ENCODE peak calls at places on chromosomes 16 and 17, in six cellular contexts. N is hepatocyte, T is sigmoid colon, Q is uterus, P is heart left ventricle, W is PC-3. J is an unnamed sample. For H3K4me1, the result is how much of the 10 kb centered on the place peaks cover.

GRCh38 chr17:58783380-58783779 is 27.7 kb downstream of the PPM1E start:
- DNase-seq in P (no peak), Q (no peak), T (no peak), N (peak), W (peak), J (no peak)

GRCh38 chr16:66446737-66447136 is 19.6 kb downstream of the BEAN1 start:
- DNase-seq in T (peak), Q (no peak), N (no peak), W (no peak), P (peak), J (no peak)

GRCh38 chr17:72613411-72614292 is 478.8 kb downstream of the SLC39A11 start:
- DNase-seq in Q (no peak), T (no peak), P (no peak), W (peak), N (no peak), J (no peak)

GRCh38 chr16:88905563-88905962 is 39.1 kb upstream of the PABPN1L start:
- DNase-seq in T (no peak), N (peak), W (no peak), P (no peak), Q (no peak), J (no peak)

GRCh38 chr17:40111221-40112128 is 10.3 kb upstream of the MSL1 start:
- DNase-seq in W (peak), Q (peak), P (peak), T (peak), N (peak), J (peak)

GRCh38 chr16:88349903-88350900 is 32.6 kb upstream of the ZNF469 start:
- DNase-seq in N (no peak), T (peak), P (no peak), Q (no peak), W (no peak), J (no peak)

GRCh38 chr17:5541610-5542202 is 42.6 kb downstream of the NLRP1 start:
- DNase-seq in T (no peak), Q (no peak), W (no peak), P (no peak), N (no peak), J (no peak)

GRCh38 chr16:86975445-86975844 is 341.7 kb downstream of the C16orf95 start:
- DNase-seq in W (peak), Q (no peak), N (no peak), T (no peak), P (no peak), J (no peak)

GRCh38 chr16:75064403-75065148 is 52.0 kb downstream of the LDHD start:
- DNase-seq in N (peak), Q (no peak), P (no peak), T (no peak), W (peak), J (peak)

GRCh38 chr16:88197481-88198456 is 185.0 kb upstream of the ZNF469 start:
- DNase-seq in P (no peak), N (no peak), T (peak), Q (no peak), W (no peak), J (no peak)

GRCh38 chr16:62194828-62195227 is 158.6 kb upstream of the CDH8 start:
- DNase-seq in N (no peak), T (no peak), Q (no peak), P (no peak), W (peak), J (no peak)

GRCh38 chr16:62190426-62190825 is 154.2 kb upstream of the CDH8 start:
- DNase-seq in W (peak), T (no peak), N (peak), Q (no peak), P (no peak), J (no peak)
- TF ChIP-seq CTCF in W (peak), T (no peak), N (peak), Q (no peak), P (peak), J (peak)

GRCh38 chr16:67762385-67762784 is 43.3 kb upstream of the GFOD2 start:
- DNase-seq in Q (no peak), P (no peak), T (no peak), W (peak), N (no peak), J (no peak)

GRCh38 chr16:67770371-67770991 is 35.9 kb downstream of the RANBP10 start:
- DNase-seq in W (no peak), P (no peak), T (no peak), N (no peak), Q (no peak), J (no peak)

GRCh38 chr16:67764153-67764552 is 42.2 kb downstream of the RANBP10 start:
- DNase-seq in N (no peak), W (no peak), T (no peak), Q (no peak), P (no peak), J (no peak)

GRCh38 chr16:67767953-67768352 is 38.4 kb downstream of the RANBP10 start:
- DNase-seq in W (peak), Q (no peak), P (no peak), T (no peak), N (peak), J (no peak)

DNA sequence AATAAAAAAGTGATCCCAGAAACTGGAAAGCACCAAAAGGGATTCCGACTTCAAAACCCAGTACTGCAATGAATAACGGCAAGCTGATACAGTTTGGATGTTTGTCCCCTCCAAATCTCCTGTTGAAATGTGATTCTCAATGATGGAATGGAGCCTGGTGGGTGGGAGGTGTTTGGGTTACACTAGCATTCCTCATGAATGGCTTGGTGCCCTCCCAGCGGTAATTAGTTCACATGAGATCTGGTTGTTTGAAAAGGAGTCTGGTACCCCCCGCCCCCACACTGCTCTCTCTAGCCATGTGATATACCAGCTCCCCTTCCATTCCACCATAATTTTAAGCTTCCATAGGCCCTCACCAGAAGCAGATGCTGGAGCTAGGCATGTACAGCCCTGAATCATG is 40.1 kb downstream of the RANBP10 start:
- DNase-seq in N (no peak), P (no peak), Q (no peak), T (no peak), W (no peak), J (no peak)
- H3K4me1 ChIP-seq in N (under half), P (under half), Q (under half), T (under half), W (under half), J (under half)

DNA sequence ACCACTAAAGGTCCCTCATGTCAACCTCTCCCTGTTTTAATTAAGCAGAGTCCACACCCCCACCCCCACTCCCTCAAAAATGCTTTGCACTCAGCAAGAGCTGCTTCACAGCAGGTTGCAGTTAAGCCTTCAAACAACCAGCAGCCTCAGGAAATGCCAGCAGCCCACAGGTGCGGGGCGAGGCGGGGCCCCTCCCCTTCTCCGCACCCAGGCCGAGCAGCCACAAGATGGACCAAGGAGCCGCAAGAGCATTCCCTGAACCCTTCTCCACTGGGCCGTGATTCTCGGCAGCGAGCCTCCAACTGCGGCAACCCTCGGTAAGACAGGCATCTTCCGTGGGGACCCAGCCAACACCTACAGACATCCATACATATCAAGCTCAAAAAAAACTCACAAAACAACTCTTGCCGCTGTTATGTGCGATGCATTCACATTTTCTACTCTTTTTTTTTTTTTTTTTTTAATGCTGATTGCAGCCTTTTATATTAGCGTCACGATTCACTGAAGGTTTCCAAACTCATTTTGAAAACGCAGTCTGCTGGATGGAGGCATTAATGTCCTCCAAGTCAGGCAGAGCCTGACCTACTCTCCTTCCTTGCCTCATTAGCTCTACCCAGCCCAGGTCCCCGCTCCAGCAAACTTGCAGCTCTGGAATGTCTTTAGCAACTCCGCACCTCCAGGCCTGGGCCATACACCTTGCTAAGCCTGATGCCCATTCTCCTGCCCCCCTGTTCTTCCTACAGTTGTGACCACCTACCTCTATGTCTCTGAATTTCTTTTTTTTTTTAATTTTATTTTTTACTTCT is 66.0 kb downstream of the AXIN2 start:
- DNase-seq in W (no peak), T (no peak), Q (no peak), P (no peak), N (peak), J (no peak)
- H3K4me3 ChIP-seq in W (no peak), T (no peak), Q (no peak), P (no peak), N (no peak), J (no peak)

DNA sequence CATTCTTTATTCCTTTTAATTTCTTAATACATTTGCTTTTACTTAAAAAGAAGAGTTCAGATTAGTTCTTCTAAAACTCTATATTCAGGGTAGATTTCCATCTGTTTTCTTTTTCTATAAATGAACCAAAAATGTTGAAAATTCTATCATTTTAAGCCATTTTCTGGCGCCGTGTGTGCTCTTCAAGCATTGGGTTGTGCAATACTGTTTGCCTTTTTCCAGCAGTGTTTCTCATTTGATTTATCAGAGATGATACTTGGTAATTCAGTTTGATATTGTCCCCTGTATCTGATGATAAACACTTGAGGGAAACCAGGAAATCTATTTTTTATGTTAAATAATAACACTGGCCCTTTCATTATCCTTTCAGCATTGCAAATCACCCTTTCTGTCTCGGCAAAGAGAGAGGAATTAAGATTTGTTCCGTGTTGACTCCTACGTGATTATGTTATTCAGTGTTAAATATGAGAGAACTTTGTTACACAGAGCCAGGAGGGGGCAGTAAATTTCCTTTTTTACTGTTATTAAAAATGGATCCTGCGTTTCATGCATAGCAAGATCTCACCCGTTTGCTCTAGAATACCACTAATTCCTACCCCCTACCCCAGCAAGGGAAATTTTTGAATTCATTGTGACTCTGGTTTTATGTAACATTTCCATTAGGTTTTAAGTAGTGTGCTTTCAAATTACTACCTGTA is 606.9 kb upstream of the RBFOX1 start:
- DNase-seq in Q (no peak), W (peak), P (no peak), T (no peak), N (peak), J (no peak)
- TF ChIP-seq CTCF in Q (no peak), W (peak), P (no peak), T (no peak), N (peak), J (no peak)

GRCh38 chr16:57041182-57042156 is 50.9 kb upstream of the CPNE2 start:
- DNase-seq in N (no peak), P (no peak), T (no peak), W (no peak), Q (no peak), J (no peak)

GRCh38 chr16:57044931-57045693 is 47.3 kb upstream of the CPNE2 start:
- DNase-seq in W (no peak), N (no peak), T (no peak), P (no peak), Q (no peak), J (no peak)

GRCh38 chr16:57042157-57043111 is 49.9 kb upstream of the CPNE2 start:
- DNase-seq in W (no peak), N (no peak), T (no peak), Q (no peak), P (no peak), J (no peak)

GRCh38 chr16:57045694-57046381 is 46.5 kb upstream of the CPNE2 start:
- DNase-seq in Q (peak), T (peak), W (peak), P (peak), N (peak), J (peak)

DNA sequence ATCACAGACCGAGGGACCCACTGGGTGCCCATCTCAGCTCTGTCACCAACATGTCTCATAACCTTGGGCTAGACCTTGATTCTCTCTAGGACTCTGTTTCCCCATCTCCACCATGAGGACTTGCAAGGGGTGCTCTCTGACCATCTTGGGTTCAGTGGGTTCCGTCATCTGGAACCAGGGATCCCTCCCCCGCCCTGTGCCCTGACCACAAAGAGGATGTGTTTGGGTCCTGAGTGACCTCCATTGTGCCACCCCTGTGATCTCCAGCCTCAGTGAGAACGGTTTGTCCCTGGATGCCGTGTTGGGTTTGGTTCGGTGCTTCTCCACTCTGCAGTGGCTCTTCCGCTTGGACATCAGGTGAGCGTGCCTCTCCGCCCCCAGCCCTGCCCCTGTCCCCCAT is 49.1 kb upstream of the CPNE2 start:
- DNase-seq in P (no peak), T (no peak), Q (no peak), W (no peak), N (no peak), J (no peak)
- H3K4me1 ChIP-seq in P (under half), T (under half), Q (under half), W (under half), N (under half), J (under half)

DNA sequence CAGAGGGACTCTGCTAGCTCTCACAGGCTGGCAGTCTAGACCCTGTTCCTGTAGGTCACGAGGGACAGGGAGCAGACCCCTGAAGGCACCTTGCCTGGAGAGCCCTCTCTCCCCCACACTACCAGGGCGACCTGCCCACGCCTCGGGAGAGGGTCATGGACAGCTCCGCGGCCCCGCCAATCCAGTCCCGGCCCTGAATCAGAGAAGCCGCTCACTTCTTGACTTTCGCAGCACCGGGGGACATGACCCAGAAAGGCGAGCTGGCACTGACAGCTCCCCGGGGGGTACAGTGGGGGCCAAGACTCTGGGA is 5.1 kb downstream of the KIFC3 start:
- DNase-seq in Q (no peak), W (no peak), P (no peak), T (no peak), N (no peak), J (no peak)
- H3K4me3 ChIP-seq in Q (no peak), W (peak), P (no peak), T (no peak), N (no peak), J (peak)

GRCh38 chr17:74746922-74747321 is 1.5 kb upstream of the NHERF1 start:
- DNase-seq in N (peak), T (peak), W (no peak), Q (no peak), P (peak), J (no peak)

GRCh38 chr17:74750039-74750326 is 1.6 kb downstream of the NHERF1 start:
- DNase-seq in W (no peak), P (no peak), N (no peak), Q (no peak), T (no peak), J (no peak)

GRCh38 chr17:74749262-74750038 is 1.0 kb downstream of the NHERF1 start:
- DNase-seq in P (peak), W (peak), N (peak), T (no peak), Q (no peak), J (no peak)

GRCh38 chr17:74748279-74748528 is 224 bp upstream of the NHERF1 start:
- DNase-seq in Q (no peak), P (no peak), T (no peak), W (no peak), N (no peak), J (no peak)

GRCh38 chr17:74748529-74749261 is at the start of gene NHERF1:
- DNase-seq in N (peak), Q (peak), T (peak), P (peak), W (peak), J (peak)
- TF ChIP-seq CTCF in N (peak), Q (no peak), T (no peak), P (peak), W (no peak), J (peak)

GRCh38 chr17:82957469-82957795 is 117.6 kb upstream of the ZNF750 start:
- DNase-seq in T (peak), N (no peak), W (no peak), P (no peak), Q (no peak), J (no peak)
- H3K4me1 ChIP-seq in T (under half), N (under half), W (under half), P (under half), Q (under half), J (under half)

GRCh38 chr16:85369741-85370528 is 243.2 kb upstream of the GSE1 start:
- DNase-seq in Q (peak), W (peak), P (no peak), T (peak), N (peak), J (peak)

GRCh38 chr16:85369060-85369459 is 244.1 kb upstream of the GSE1 start:
- DNase-seq in W (no peak), Q (no peak), T (no peak), N (no peak), P (no peak), J (no peak)

GRCh38 chr16:85370881-85371651 is 242.1 kb upstream of the GSE1 start:
- DNase-seq in W (no peak), P (no peak), Q (no peak), T (peak), N (no peak), J (peak)

GRCh38 chr16:85371948-85372347 is 241.2 kb upstream of the GSE1 start:
- DNase-seq in N (no peak), P (no peak), W (no peak), T (no peak), Q (no peak), J (no peak)

GRCh38 chr16:85370543-85370880 is 242.6 kb upstream of the GSE1 start:
- DNase-seq in T (no peak), W (no peak), P (no peak), Q (no peak), N (no peak), J (no peak)
- H3K4me3 ChIP-seq in T (no peak), W (no peak), P (no peak), Q (no peak), N (no peak), J (no peak)